ENCODE peak calls at places on chromosome 2, in seven cellular contexts. D is GM04504; R is heart left ventricle; Y is NCI-H1694; T is mucosa of gallbladder; A is AG08396; X is stimulated activated CD8-positive, alpha-beta memory T cell treated with anti-CD3 and anti-CD28 coated beads, Interleukin-15, amount 100 ng/mL, for 1 hour. M is an unnamed sample.

GRCh38 chr2:218671077-218671653 is 637 bp downstream of the RNF25 start:
- DNase-seq in Y (no peak), D (no peak), X (no peak), A (peak; percentile 16), T (no peak), R (no peak), M (no peak)

GRCh38 chr2:5781679-5782078 is 89.5 kb downstream of the SOX11 start:
- DNase-seq in D (no peak), T (no peak), Y (no peak), R (no peak), X (no peak), A (no peak), M (no peak)

GRCh38 chr2:139825726-139826125 is 1045.5 kb upstream of the NXPH2 start:
- DNase-seq in R (no peak), X (no peak), Y (peak; percentile 38), D (no peak), T (no peak), A (no peak), M (no peak)

GRCh38 chr2:213238753-213239591 is 45.3 kb upstream of the SPAG16 start:
- DNase-seq in D (peak; percentile 31), T (no peak), Y (no peak), R (no peak), A (peak; percentile 46), X (no peak), M (no peak)

GRCh38 chr2:28582595-28582994 is 86.7 kb downstream of the PLB1 start:
- DNase-seq in A (no peak), X (no peak), Y (no peak), D (no peak), T (no peak), R (no peak), M (no peak)

GRCh38 chr2:137925599-137925998 is 38.7 kb upstream of the HNMT start:
- DNase-seq in A (no peak), T (no peak), Y (no peak), X (no peak), D (no peak), R (no peak), M (no peak)

GRCh38 chr2:134665729-134666506 is 52.9 kb downstream of the TMEM163 start:
- DNase-seq in Y (no peak), X (no peak), R (no peak), T (peak; percentile 9), D (no peak), A (no peak), M (no peak)

GRCh38 chr2:105382177-105382576 is 16.7 kb downstream of the FHL2 start:
- DNase-seq in Y (no peak), X (no peak), A (no peak), T (no peak), D (no peak), R (no peak), M (no peak)

GRCh38 chr2:225471492-225471891 is 72.0 kb downstream of the NYAP2 start:
- DNase-seq in A (no peak), D (no peak), X (no peak), R (no peak), Y (no peak), T (no peak), M (no peak)

GRCh38 chr2:9914384-9915065 is 37.0 kb upstream of the GRHL1 start:
- DNase-seq in X (no peak), D (peak; percentile 52), Y (no peak), T (no peak), R (no peak), A (peak; percentile 16), M (no peak)

GRCh38 chr2:241015439-241015838 is 17.0 kb downstream of the SNED1 start:
- DNase-seq in T (peak; percentile 7), Y (no peak), R (no peak), X (no peak), D (no peak), A (no peak), M (peak; percentile 59)

GRCh38 chr2:235461763-235462414 is 32.0 kb upstream of the AGAP1 start:
- DNase-seq in X (no peak), Y (no peak), R (no peak), A (no peak), D (no peak), T (no peak), M (no peak)

GRCh38 chr2:149329068-149329467 is 1.3 kb upstream of the LYPD6 start:
- DNase-seq in D (no peak), R (no peak), T (no peak), X (no peak), A (peak; percentile 25), Y (peak; percentile 50), M (no peak)

GRCh38 chr2:190583507-190584337 is 49.2 kb upstream of the NEMP2 start:
- DNase-seq in A (no peak), X (no peak), T (no peak), R (peak; percentile 64), D (no peak), Y (no peak), M (no peak)

GRCh38 chr2:189221811-189222210 is 42.2 kb upstream of the COL5A2 start:
- DNase-seq in Y (no peak), D (no peak), X (no peak), T (no peak), R (no peak), A (no peak), M (no peak)

GRCh38 chr2:118058979-118059378 is 29.3 kb upstream of the INSIG2 start:
- DNase-seq in R (no peak), T (no peak), D (no peak), X (no peak), A (no peak), Y (no peak), M (no peak)

GRCh38 chr2:230713331-230714121 is 884 bp downstream of the CAB39 start:
- DNase-seq in A (peak; percentile 39), D (no peak), Y (no peak), R (peak; percentile 44), X (peak; percentile 22), T (peak; percentile 18), M (peak; percentile 81)

GRCh38 chr2:132804045-132804444 is 134.0 kb upstream of the LYPD1 start:
- DNase-seq in A (peak; percentile 17), T (no peak), X (no peak), R (no peak), D (no peak), Y (no peak), M (no peak)

GRCh38 chr2:207450186-207450585 is 79.6 kb upstream of the CREB1 start:
- DNase-seq in R (no peak), A (no peak), X (no peak), D (no peak), T (no peak), Y (no peak), M (no peak)

GRCh38 chr2:196131384-196131861 is 40.0 kb downstream of the STK17B start:
- DNase-seq in R (peak; percentile 26), D (no peak), T (no peak), A (no peak), X (peak; percentile 38), Y (peak; percentile 10), M (no peak)

GRCh38 chr2:44537264-44537663 is 175.5 kb downstream of the CAMKMT start:
- DNase-seq in Y (no peak), R (no peak), X (no peak), A (no peak), T (no peak), D (no peak), M (no peak)

GRCh38 chr2:164574931-164575330 is 46.4 kb downstream of the GRB14 start:
- DNase-seq in A (no peak), X (no peak), T (no peak), D (no peak), Y (no peak), R (no peak), M (no peak)

GRCh38 chr2:109726666-109727270 is 67.3 kb upstream of the RGPD5 start:
- DNase-seq in D (no peak), Y (no peak), R (no peak), X (no peak), T (peak; percentile 78), A (no peak), M (peak; percentile 47)

M was measured in cardiac septum.